ENCODE peak calls at places on chromosomes 2 and 18, in eight cellular contexts. X, L, W, T, H, Z, P and C are unnamed samples.
A peak's percentile ranks its signal among the peaks of the same experiment; 100 is the strongest.

GRCh38 chr18:12307251-12307736 is 747 bp upstream of the TUBB6 start:
- DNase-seq in X (peak; percentile 61), L (no peak), W (no peak), T (peak; percentile 78), H (no peak), Z (peak; percentile 82), P (peak; percentile 37), C (no peak)

GRCh38 chr2:108323619-108324018 is 34.9 kb downstream of the SULT1C2 start:
- DNase-seq in X (no peak), L (no peak), W (no peak), T (peak; percentile 27), H (no peak), Z (no peak), P (no peak), C (no peak)

GRCh38 chr2:159187095-159187494 is 99.4 kb downstream of the WDSUB1 start:
- DNase-seq in X (no peak), L (no peak), W (no peak), T (peak; percentile 13), H (no peak), Z (peak; percentile 33), P (no peak), C (no peak)

GRCh38 chr2:27431395-27431794 is 3.0 kb downstream of the NRBP1 start:
- DNase-seq in X (no peak), L (no peak), W (no peak), T (no peak), H (no peak), Z (peak; percentile 42), P (no peak), C (no peak)

GRCh38 chr2:54279385-54279784 is 23.4 kb upstream of the TSPYL6 start:
- DNase-seq in X (no peak), L (no peak), W (no peak), T (no peak), H (no peak), Z (no peak), P (no peak), C (no peak)

GRCh38 chr2:24926602-24927252 is 6.7 kb upstream of the ADCY3 start:
- DNase-seq in X (peak; percentile 78), L (no peak), W (peak; percentile 51), T (no peak), H (no peak), Z (peak; percentile 59), P (no peak), C (no peak)

GRCh38 chr2:231673348-231673770 is 35.0 kb upstream of the PTMA start:
- DNase-seq in X (no peak), L (no peak), W (no peak), T (peak; percentile 50), H (peak; percentile 54), Z (peak; percentile 73), P (no peak), C (no peak)

GRCh38 chr2:61009355-61009754 is 8.2 kb upstream of the PEX13 start:
- DNase-seq in X (no peak), L (no peak), W (no peak), T (no peak), H (no peak), Z (no peak), P (no peak), C (no peak)

GRCh38 chr2:200254788-200255187 is 51.7 kb upstream of the SPATS2L start:
- DNase-seq in X (no peak), L (no peak), W (no peak), T (no peak), H (no peak), Z (no peak), P (no peak), C (no peak)

GRCh38 chr2:200259577-200259957 is 46.9 kb upstream of the SPATS2L start:
- DNase-seq in X (no peak), L (no peak), W (no peak), T (no peak), H (no peak), Z (no peak), P (no peak), C (no peak)

GRCh38 chr2:200255549-200255948 is 50.9 kb upstream of the SPATS2L start:
- DNase-seq in X (no peak), L (no peak), W (no peak), T (no peak), H (no peak), Z (no peak), P (no peak), C (no peak)

GRCh38 chr2:200258881-200259576 is 47.5 kb upstream of the SPATS2L start:
- DNase-seq in X (no peak), L (no peak), W (no peak), T (no peak), H (no peak), Z (peak; percentile 42), P (no peak), C (no peak)

DNA sequence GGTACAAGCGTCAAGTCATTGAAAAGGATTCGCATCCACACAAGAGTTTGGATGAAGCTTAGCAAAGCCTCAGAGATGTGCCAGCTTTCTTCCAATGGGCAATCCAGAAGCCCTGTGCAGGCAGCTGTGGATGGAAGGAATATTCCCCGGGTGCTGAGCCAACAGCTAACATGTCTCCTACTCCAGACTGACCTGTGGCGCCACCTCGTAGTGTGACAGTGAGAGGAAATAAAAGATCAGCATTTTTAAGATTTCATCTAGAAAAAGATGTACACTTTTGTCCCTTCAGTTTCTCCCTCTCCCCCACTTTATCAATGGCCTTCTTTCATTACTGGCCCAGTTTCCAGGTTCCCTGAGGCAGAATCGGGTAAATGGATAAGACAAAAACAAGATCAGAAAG is 48.9 kb upstream of the SPATS2L start:
- DNase-seq in X (no peak), L (no peak), W (no peak), T (no peak), H (no peak), Z (no peak), P (no peak), C (no peak)
- TF ChIP-seq CTCF in X (no peak), L (no peak), W (no peak), T (no peak), H (no peak), Z (no peak), P (no peak), C (no peak)

DNA sequence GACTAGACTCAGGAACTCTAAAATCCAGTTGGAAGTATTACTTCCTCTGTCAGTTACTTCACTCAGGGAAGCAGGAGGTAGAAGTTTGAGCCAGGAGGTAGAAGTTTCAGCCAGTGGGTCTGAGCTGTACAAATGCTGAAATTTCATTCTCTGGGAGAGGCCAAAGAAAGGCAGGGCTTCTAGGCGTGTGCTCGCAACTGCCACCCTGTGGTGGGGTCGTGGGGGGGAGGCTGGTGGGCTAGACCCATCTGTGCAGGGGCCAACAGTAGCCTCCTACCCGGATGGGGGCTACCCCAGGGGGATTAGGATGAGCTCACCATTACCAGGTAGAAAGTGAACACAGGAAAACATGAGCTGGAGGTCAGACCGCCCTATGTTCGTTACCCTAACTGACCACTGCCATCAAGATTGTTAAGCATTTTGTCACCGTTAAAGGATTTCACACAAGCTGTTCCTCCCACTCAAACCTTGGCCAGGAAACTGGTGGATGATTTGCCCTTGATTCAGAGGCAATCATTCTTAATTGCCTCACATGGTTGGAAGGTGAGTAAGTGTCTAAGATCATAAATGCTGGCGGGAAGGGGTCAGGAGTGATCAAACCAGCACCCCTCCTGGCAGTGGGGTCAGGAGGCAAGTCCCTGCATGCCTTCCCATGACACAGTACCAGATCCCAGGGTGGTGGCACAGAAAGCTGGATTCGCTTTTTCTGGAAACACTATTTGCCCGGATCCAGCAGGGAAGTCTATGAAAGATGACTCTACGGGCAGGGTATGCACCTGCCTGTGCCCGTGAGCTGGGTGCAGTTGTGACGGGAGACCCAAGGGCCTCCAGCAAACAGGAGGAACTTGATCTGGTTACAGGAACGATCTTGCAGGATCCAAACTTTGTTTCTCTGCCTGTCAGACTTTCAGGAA is 5.2 kb upstream of the FHL2 start:
- DNase-seq in X (no peak), L (no peak), W (peak; percentile 79), T (peak; percentile 94), H (no peak), Z (peak; percentile 72), P (no peak), C (no peak)
- TF ChIP-seq CTCF in X (no peak), L (no peak), W (no peak), T (peak; percentile 53), H (peak; percentile 54), Z (peak; percentile 64), P (no peak), C (no peak)

GRCh38 chr2:14231499-14231898 is 401.0 kb upstream of the LRATD1 start:
- DNase-seq in X (no peak), L (no peak), W (no peak), T (no peak), H (no peak), Z (no peak), P (no peak), C (no peak)

GRCh38 chr2:14232212-14232611 is 400.3 kb upstream of the LRATD1 start:
- DNase-seq in X (no peak), L (no peak), W (no peak), T (no peak), H (no peak), Z (no peak), P (no peak), C (no peak)

GRCh38 chr2:14237902-14238301 is 394.6 kb upstream of the LRATD1 start:
- DNase-seq in X (no peak), L (no peak), W (no peak), T (no peak), H (no peak), Z (no peak), P (no peak), C (no peak)

GRCh38 chr2:14235667-14236066 is 396.9 kb upstream of the LRATD1 start:
- DNase-seq in X (no peak), L (no peak), W (no peak), T (no peak), H (no peak), Z (no peak), P (no peak), C (no peak)

DNA sequence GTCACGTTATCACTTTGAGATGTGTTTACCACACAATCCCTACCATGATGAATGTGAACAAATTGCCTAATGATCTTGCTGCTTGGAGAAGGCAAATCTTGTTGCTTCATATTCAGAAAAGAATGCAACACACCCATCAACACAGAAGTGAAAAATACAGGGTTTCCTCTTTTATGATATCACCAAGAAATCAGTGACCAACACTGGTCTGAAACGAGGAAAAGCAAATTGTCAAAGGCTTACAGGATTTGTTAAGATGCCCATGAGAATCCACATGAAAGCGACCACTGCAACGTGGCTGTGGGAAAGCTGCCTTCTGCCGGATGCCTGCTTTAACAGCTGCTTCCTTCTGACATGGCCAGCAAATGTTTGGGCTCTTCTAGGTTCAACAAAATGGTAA is 397.6 kb upstream of the LRATD1 start:
- DNase-seq in X (no peak), L (no peak), W (no peak), T (no peak), H (no peak), Z (no peak), P (no peak), C (no peak)
- TF ChIP-seq CTCF in X (no peak), L (no peak), W (no peak), T (no peak), H (no peak), Z (no peak), P (no peak), C (no peak)

GRCh38 chr2:46335966-46336436 is 38.8 kb downstream of the EPAS1 start:
- DNase-seq in X (no peak), L (no peak), W (no peak), T (no peak), H (no peak), Z (no peak), P (no peak), C (no peak)

GRCh38 chr2:46332686-46333281 is 35.6 kb downstream of the EPAS1 start:
- DNase-seq in X (no peak), L (no peak), W (no peak), T (no peak), H (no peak), Z (no peak), P (no peak), C (no peak)

GRCh38 chr2:46335404-46335965 is 38.3 kb downstream of the EPAS1 start:
- DNase-seq in X (no peak), L (no peak), W (no peak), T (peak; percentile 75), H (no peak), Z (peak; percentile 82), P (no peak), C (no peak)

GRCh38 chr2:46334389-46335345 is 37.5 kb downstream of the EPAS1 start:
- DNase-seq in X (no peak), L (no peak), W (no peak), T (peak; percentile 89), H (no peak), Z (peak; percentile 92), P (no peak), C (no peak)

GRCh38 chr2:46333912-46334311 is 36.7 kb downstream of the EPAS1 start:
- DNase-seq in X (no peak), L (no peak), W (no peak), T (no peak), H (no peak), Z (no peak), P (no peak), C (no peak)
- TF ChIP-seq CTCF in X (peak; percentile 23), L (peak; percentile 23), W (peak; percentile 23), T (peak; percentile 39), H (no peak), Z (peak; percentile 45), P (no peak), C (no peak)